ENCODE peak calls at places on chromosomes 11 and 22, in six cellular contexts. Y is heart left ventricle; G is left cardiac atrium; Z is activated naive CD8-positive, alpha-beta T cell treated with anti-CD3 and anti-CD28 coated beads, Interleukin-2, amount 10 ng/mL, durations not matched to agents 7 days and 5 days; W is stimulated activated memory B cell treated with anti-CD40 and anti-IgM and Interleukin-4, amounts not matched to agents 10 μg/mL and 1 μg/mL and 100 μg/mL, for 72 hours; U is pancreas. F is an unnamed sample.

GRCh38 chr22:30143265-30143664 is 63.0 kb downstream of the HORMAD2 start:
- ATAC-seq in G (no peak), W (no peak), U (no peak), Y (no peak), Z (no peak), F (no peak)

GRCh38 chr11:128390246-128390645 is 197.1 kb downstream of the ETS1 start:
- ATAC-seq in G (no peak), U (no peak), Z (no peak), Y (no peak), W (no peak), F (no peak)

GRCh38 chr22:47784991-47785390 is 1022.5 kb downstream of the TBC1D22A start:
- ATAC-seq in U (no peak), W (no peak), Y (no peak), G (no peak), Z (no peak), F (no peak)

GRCh38 chr22:34301569-34301968 is 381.3 kb upstream of the LARGE1 start:
- ATAC-seq in G (no peak), Z (no peak), W (no peak), U (no peak), Y (no peak), F (no peak)

GRCh38 chr22:43446037-43446803 is 34.4 kb downstream of the MPPED1 start:
- ATAC-seq in W (no peak), Y (no peak), G (no peak), Z (no peak), U (no peak), F (no peak)

GRCh38 chr22:46538816-46539163 is 1.4 kb upstream of the CELSR1 start:
- ATAC-seq in W (no peak), Y (peak; percentile 5), Z (no peak), U (no peak), G (peak; percentile 1), F (peak; percentile 30)

GRCh38 chr22:23997092-23997491 is 8.2 kb downstream of the GSTT4 start:
- ATAC-seq in Z (no peak), Y (no peak), W (no peak), G (no peak), U (no peak), F (no peak)

GRCh38 chr11:108726077-108726800 is 61.4 kb downstream of the DDX10 start:
- ATAC-seq in Y (no peak), G (no peak), Z (no peak), W (no peak), U (no peak), F (no peak)

GRCh38 chr11:102279641-102280170 is 37.6 kb upstream of the BIRC3 start:
- ATAC-seq in U (peak; percentile 85), Y (no peak), Z (peak; percentile 50), G (peak; percentile 47), W (peak; percentile 69), F (peak; percentile 55)

GRCh38 chr22:35839811-35840739 is 122.4 kb downstream of the APOL5 start:
- ATAC-seq in U (peak; percentile 89), W (no peak), Z (no peak), G (peak; percentile 87), Y (peak; percentile 91), F (peak; percentile 95)

GRCh38 chr11:1506981-1507380 is 20.4 kb upstream of the MOB2 start:
- ATAC-seq in W (no peak), G (no peak), Z (no peak), Y (no peak), U (no peak), F (no peak)

GRCh38 chr11:102566112-102566511 is 35.6 kb upstream of the MMP7 start:
- ATAC-seq in U (no peak), G (no peak), Y (no peak), W (no peak), Z (no peak), F (no peak)

GRCh38 chr11:8654503-8654902 is 28.0 kb downstream of the TRIM66 start:
- ATAC-seq in U (no peak), Z (no peak), Y (no peak), G (no peak), W (no peak), F (no peak)

GRCh38 chr22:16783930-16784354 is 41.3 kb downstream of the XKR3 start:
- ATAC-seq in G (no peak), Y (no peak), W (no peak), Z (no peak), U (no peak), F (no peak)

GRCh38 chr11:86167499-86168161 is 76.9 kb upstream of the EED start:
- ATAC-seq in Y (peak; percentile 60), W (no peak), Z (no peak), U (no peak), G (peak; percentile 60), F (no peak)

GRCh38 chr11:28703371-28703770 is 595.2 kb downstream of the METTL15 start:
- ATAC-seq in Y (no peak), G (no peak), Z (no peak), W (no peak), U (no peak), F (no peak)

GRCh38 chr22:40128989-40129388 is 48.7 kb upstream of the TNRC6B start:
- ATAC-seq in Z (peak; percentile 99), G (peak; percentile 38), U (peak; percentile 9), W (no peak), Y (peak; percentile 57), F (no peak)

GRCh38 chr11:8792636-8793035 is 110.0 kb downstream of the RPL27A start:
- ATAC-seq in W (no peak), Y (peak; percentile 10), G (no peak), U (no peak), Z (no peak), F (no peak)